ENCODE peak calls at places on chromosomes 5 and 9, in nine cellular contexts. H is activated T-cell treated with anti-CD3 and anti-CD28 coated beads for 1 hour; C is CD4-positive, CD25-positive, alpha-beta regulatory T cell; G is heart left ventricle; R is activated T-helper 1 cell treated with Interleukin-2 at 50 U/mL for 16 hours; Q is T-helper 1 cell; M is uterus; Z is Panc1; P is transverse colon. Y is an unnamed sample.
A peak's percentile ranks its signal among the peaks of the same experiment; 100 is the strongest.

GRCh38 chr5:169296456-169297220 is 4.3 kb downstream of the SLIT3 start:
- DNase-seq in H (no peak), C (no peak), G (no peak), R (no peak), Q (no peak), M (peak; percentile 25), Z (peak; percentile 45), P (peak; percentile 12), Y (no peak)

GRCh38 chr5:6435356-6435755 is 13.3 kb upstream of the UBE2QL1 start:
- DNase-seq in H (no peak), C (peak; percentile 13), G (no peak), R (no peak), Q (no peak), M (no peak), Z (no peak), P (no peak), Y (peak; percentile 28)

GRCh38 chr5:67152400-67152799 is 44.2 kb downstream of the CD180 start:
- DNase-seq in H (no peak), C (no peak), G (no peak), R (no peak), Q (no peak), M (no peak), Z (no peak), P (no peak), Y (no peak)

GRCh38 chr9:135359764-135360163 is 119.8 kb upstream of the PPP1R26 start:
- DNase-seq in H (no peak), C (peak; percentile 65), G (no peak), R (no peak), Q (peak; percentile 81), M (no peak), Z (no peak), P (no peak), Y (no peak)

GRCh38 chr9:36137392-36138004 is 965 bp downstream of the GLIPR2 start:
- DNase-seq in H (no peak), C (no peak), G (no peak), R (no peak), Q (no peak), M (no peak), Z (no peak), P (peak; percentile 31), Y (no peak)

GRCh38 chr9:86816868-86817267 is 130.4 kb downstream of the GAS1 start:
- DNase-seq in H (no peak), C (no peak), G (no peak), R (no peak), Q (no peak), M (no peak), Z (no peak), P (no peak), Y (no peak)

GRCh38 chr5:131384616-131385214 is 120.9 kb downstream of the CDC42SE2 start:
- DNase-seq in H (no peak), C (no peak), G (no peak), R (no peak), Q (no peak), M (no peak), Z (no peak), P (no peak), Y (no peak)

GRCh38 chr5:98846526-98846925 is 73.1 kb downstream of the RGMB start:
- DNase-seq in H (no peak), C (no peak), G (no peak), R (no peak), Q (no peak), M (no peak), Z (no peak), P (no peak), Y (no peak)

Y was measured in progenitor cell of endocrine pancreas.